ENCODE peak calls at places on chromosomes 11 and 22, in eight cellular contexts. P is A549, N is SK-N-SH, X is HCT116, V is GM23338, Z is K562, M is Panc1, T is GM12878. G is an unnamed sample.

GRCh38 chr11:117822031-117822521 is 2.5 kb downstream of the FXYD2 start:
- DNase-seq in P (no peak), N (peak), X (no peak), V (peak), Z (peak), M (no peak), T (no peak), G (no peak)

GRCh38 chr11:8541448-8541847 is 52.6 kb downstream of the STK33 start:
- DNase-seq in P (no peak), N (no peak), X (no peak), V (no peak), Z (no peak), M (no peak), T (no peak), G (no peak)

GRCh38 chr11:89421718-89422117 is 69.5 kb downstream of the NOX4 start:
- DNase-seq in P (no peak), N (no peak), X (no peak), V (no peak), Z (no peak), M (no peak), T (no peak), G (no peak)

GRCh38 chr22:39214383-39215069 is 30.3 kb downstream of the PDGFB start:
- DNase-seq in P (peak), N (no peak), X (peak), V (peak), Z (no peak), M (no peak), T (no peak), G (no peak)

GRCh38 chr11:130545449-130546072 is 97.1 kb downstream of the ADAMTS15 start:
- DNase-seq in P (no peak), N (no peak), X (no peak), V (no peak), Z (no peak), M (no peak), T (no peak), G (no peak)

GRCh38 chr11:26418391-26418790 is 86.5 kb downstream of the ANO3 start:
- DNase-seq in P (no peak), N (no peak), X (no peak), V (no peak), Z (no peak), M (no peak), T (no peak), G (no peak)

GRCh38 chr11:2591805-2592204 is 108.0 kb downstream of the KCNQ1OT1 start:
- DNase-seq in P (no peak), N (peak), X (no peak), V (no peak), Z (no peak), M (no peak), T (no peak), G (no peak)

GRCh38 chr11:2575611-2576051 is 124.2 kb downstream of the KCNQ1OT1 start:
- DNase-seq in P (no peak), N (no peak), X (no peak), V (no peak), Z (no peak), M (no peak), T (no peak), G (no peak)

GRCh38 chr11:44755553-44756505 is 29.1 kb downstream of the TSPAN18 start:
- DNase-seq in P (no peak), N (peak), X (no peak), V (no peak), Z (no peak), M (no peak), T (no peak), G (no peak)

GRCh38 chr11:72491001-72491400 is 56.7 kb upstream of the CLPB start:
- DNase-seq in P (no peak), N (no peak), X (no peak), V (no peak), Z (no peak), M (no peak), T (no peak), G (no peak)

GRCh38 chr11:123457187-123457770 is 27.2 kb downstream of the GRAMD1B start:
- DNase-seq in P (no peak), N (no peak), X (no peak), V (no peak), Z (no peak), M (no peak), T (no peak), G (no peak)

GRCh38 chr11:27395556-27396258 is 32.7 kb upstream of the CCDC34 start:
- DNase-seq in P (peak), N (no peak), X (no peak), V (peak), Z (no peak), M (peak), T (no peak), G (no peak)

GRCh38 chr11:17572791-17573460 is 25.9 kb downstream of the OTOG start:
- DNase-seq in P (no peak), N (no peak), X (no peak), V (no peak), Z (no peak), M (no peak), T (no peak), G (no peak)

GRCh38 chr11:126317681-126318641 is 14.1 kb downstream of the DCPS start:
- DNase-seq in P (no peak), N (peak), X (no peak), V (no peak), Z (no peak), M (no peak), T (no peak), G (peak)

GRCh38 chr11:111833524-111833923 is 37.9 kb downstream of the ALG9 start:
- DNase-seq in P (no peak), N (no peak), X (no peak), V (peak), Z (peak), M (no peak), T (no peak), G (no peak)

GRCh38 chr11:107780136-107780535 is 68.3 kb upstream of the SLN start:
- DNase-seq in P (no peak), N (no peak), X (no peak), V (no peak), Z (no peak), M (no peak), T (no peak), G (no peak)

GRCh38 chr11:31620434-31620833 is 110.9 kb downstream of the ELP4 start:
- DNase-seq in P (no peak), N (no peak), X (no peak), V (no peak), Z (no peak), M (no peak), T (no peak), G (no peak)

GRCh38 chr11:32722255-32722654 is 72.2 kb downstream of the CCDC73 start:
- DNase-seq in P (no peak), N (no peak), X (no peak), V (no peak), Z (no peak), M (no peak), T (no peak), G (no peak)

GRCh38 chr22:45997077-45997774 is 20.3 kb upstream of the WNT7B start:
- DNase-seq in P (no peak), N (no peak), X (no peak), V (peak), Z (no peak), M (no peak), T (no peak), G (peak)

GRCh38 chr11:7514099-7514725 is 413 bp downstream of the PPFIBP2 start:
- DNase-seq in P (peak), N (no peak), X (no peak), V (peak), Z (no peak), M (no peak), T (no peak), G (no peak)

GRCh38 chr11:96257972-96258951 is 84.7 kb downstream of the MAML2 start:
- DNase-seq in P (no peak), N (no peak), X (no peak), V (no peak), Z (no peak), M (no peak), T (no peak), G (no peak)

GRCh38 chr22:37498289-37498909 is 12.2 kb upstream of the MFNG start:
- DNase-seq in P (peak), N (peak), X (no peak), V (peak), Z (peak), M (no peak), T (peak), G (no peak)
- TF ChIP-seq CTCF in P (peak), N (peak), X (peak), V (peak), Z (peak), M (peak), T (peak), G (peak)

DNA sequence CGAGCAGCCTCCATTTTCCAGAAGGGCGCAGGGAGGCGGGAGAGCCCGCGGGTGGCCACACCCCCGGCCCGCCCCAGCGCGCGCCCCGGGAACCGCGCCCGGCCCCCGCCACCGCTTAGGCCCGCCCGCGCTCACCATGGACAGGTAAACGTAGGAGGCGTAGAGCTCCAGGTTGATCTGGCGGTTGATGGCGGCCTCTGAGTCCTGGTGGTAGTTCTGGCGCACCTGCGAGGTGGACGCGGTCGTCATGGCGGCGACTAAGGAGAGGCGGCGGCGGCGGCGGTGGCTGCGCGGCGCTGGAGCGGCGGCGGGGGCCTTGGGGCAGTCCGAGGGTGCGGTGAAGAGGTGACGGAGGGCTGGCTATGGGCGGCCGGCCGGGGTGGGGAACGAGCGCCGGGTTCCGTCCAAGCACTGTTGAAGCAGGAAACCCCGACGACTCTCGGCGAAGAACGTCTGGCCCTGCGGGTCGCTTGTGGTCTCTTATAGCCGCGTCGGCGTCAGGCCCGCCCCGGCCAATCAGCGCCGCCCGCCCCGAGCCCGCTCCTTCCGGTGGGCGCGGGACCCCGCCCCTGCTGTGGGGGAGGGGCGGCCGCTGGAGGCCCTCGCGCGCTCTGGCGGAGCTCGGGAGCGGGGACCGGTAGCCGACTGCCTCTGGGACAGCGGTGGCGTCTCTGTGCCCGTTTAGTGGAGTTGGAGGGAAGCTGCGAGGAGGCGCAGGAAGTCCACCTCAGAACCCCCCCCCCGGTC is at the start of gene FTH1:
- DNase-seq in P (peak), N (peak), X (peak), V (peak), Z (peak), M (no peak), T (no peak), G (peak)
- TF ChIP-seq REST in P (peak), N (no peak), X (no peak), V (no peak), Z (peak), M (no peak), T (no peak), G (peak)

GRCh38 chr11:36628765-36629199 is 30.7 kb upstream of the RAG2 start:
- DNase-seq in P (no peak), N (peak), X (no peak), V (no peak), Z (no peak), M (no peak), T (no peak), G (no peak)
- H3K4me3 ChIP-seq in P (no peak), N (no peak), X (no peak), V (no peak), Z (no peak), M (no peak), T (no peak), G (no peak)

DNA sequence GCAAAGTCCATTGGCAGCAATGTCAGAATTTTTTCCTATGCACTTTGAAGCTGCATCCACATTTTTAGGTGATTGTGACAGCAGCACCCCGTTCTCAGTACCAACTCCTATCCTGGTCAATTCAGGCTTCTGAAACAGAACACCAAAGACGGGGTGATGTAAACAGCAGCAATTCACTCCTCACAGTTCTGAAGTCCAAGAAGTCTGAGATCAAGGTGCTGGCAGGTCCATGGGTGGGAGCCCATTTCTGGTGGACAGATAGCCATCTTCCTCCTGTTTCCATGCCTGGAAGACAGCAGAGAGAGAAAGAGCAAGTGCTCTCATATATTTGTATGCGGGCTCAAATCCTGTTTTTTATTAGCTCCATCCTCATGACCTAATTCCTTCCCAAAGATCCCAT is 471.2 kb downstream of the BRD1 start:
- DNase-seq in P (no peak), N (no peak), X (no peak), V (no peak), Z (no peak), M (no peak), T (no peak), G (no peak)
- TF ChIP-seq CTCF in P (no peak), N (no peak), X (no peak), V (no peak), Z (no peak), M (no peak), T (no peak), G (no peak)